ENCODE peak calls at places on chromosomes 16 and 17, in six cellular contexts. W, L, K, N, D and F are unnamed samples.

GRCh38 chr17:19724501-19725420 is 8.4 kb upstream of the SLC47A2 start:
- DNase-seq in W (peak), L (peak), K (peak), N (no peak), D (no peak), F (peak)

GRCh38 chr17:42980766-42981397 is 517 bp downstream of the RUNDC1 start:
- DNase-seq in W (peak), L (peak), K (peak), N (peak), D (peak), F (no peak)

GRCh38 chr17:44417553-44417952 is 28.1 kb upstream of the ITGA2B start:
- DNase-seq in W (no peak), L (no peak), K (no peak), N (peak), D (no peak), F (no peak)

GRCh38 chr16:22789281-22789945 is 24.5 kb upstream of the HS3ST2 start:
- DNase-seq in W (no peak), L (no peak), K (no peak), N (no peak), D (no peak), F (no peak)

GRCh38 chr17:38507436-38507835 is 79.2 kb downstream of the ARHGAP23 start:
- DNase-seq in W (no peak), L (no peak), K (no peak), N (peak), D (no peak), F (no peak)

GRCh38 chr17:300881-301280 is 51.7 kb downstream of the RPH3AL start:
- DNase-seq in W (no peak), L (no peak), K (peak), N (no peak), D (no peak), F (no peak)

GRCh38 chr17:79485991-79486390 is 124.9 kb downstream of the RBFOX3 start:
- DNase-seq in W (no peak), L (no peak), K (no peak), N (no peak), D (no peak), F (no peak)

GRCh38 chr16:27495191-27495590 is 54.5 kb downstream of the GTF3C1 start:
- DNase-seq in W (no peak), L (no peak), K (no peak), N (peak), D (no peak), F (no peak)

GRCh38 chr17:76366247-76366646 is 12.5 kb upstream of the PRPSAP1 start:
- DNase-seq in W (no peak), L (no peak), K (no peak), N (no peak), D (no peak), F (no peak)

GRCh38 chr16:76955629-76956028 is 235.4 kb upstream of the MON1B start:
- DNase-seq in W (no peak), L (no peak), K (no peak), N (peak), D (no peak), F (no peak)

GRCh38 chr16:794853-795466 is 5.6 kb downstream of the GNG13 start:
- DNase-seq in W (no peak), L (no peak), K (no peak), N (no peak), D (no peak), F (no peak)
- TF ChIP-seq CTCF in W (no peak), L (no peak), K (no peak), N (no peak), D (no peak), F (no peak)

GRCh38 chr17:77373298-77374169 is 232.8 kb downstream of the SEC14L1 start:
- DNase-seq in W (no peak), L (no peak), K (peak), N (no peak), D (peak), F (peak)

GRCh38 chr17:77375526-77375916 is 234.8 kb downstream of the SEC14L1 start:
- DNase-seq in W (no peak), L (no peak), K (no peak), N (no peak), D (no peak), F (no peak)

GRCh38 chr17:77375108-77375507 is 234.3 kb downstream of the SEC14L1 start:
- DNase-seq in W (peak), L (no peak), K (no peak), N (no peak), D (no peak), F (no peak)

GRCh38 chr17:77372444-77373297 is 231.9 kb downstream of the SEC14L1 start:
- DNase-seq in W (peak), L (peak), K (peak), N (peak), D (peak), F (peak)

GRCh38 chr17:77374170-77374936 is 233.6 kb downstream of the SEC14L1 start:
- DNase-seq in W (peak), L (peak), K (peak), N (peak), D (peak), F (peak)
- TF ChIP-seq CTCF in W (peak), L (no peak), K (peak), N (peak), D (no peak), F (no peak)

GRCh38 chr17:2511462-2512369 is at the start of gene METTL16:
- DNase-seq in W (peak), L (peak), K (peak), N (peak), D (peak), F (peak)
- TF ChIP-seq CTCF in W (no peak), L (no peak), K (no peak), N (no peak), D (no peak), F (no peak)

DNA sequence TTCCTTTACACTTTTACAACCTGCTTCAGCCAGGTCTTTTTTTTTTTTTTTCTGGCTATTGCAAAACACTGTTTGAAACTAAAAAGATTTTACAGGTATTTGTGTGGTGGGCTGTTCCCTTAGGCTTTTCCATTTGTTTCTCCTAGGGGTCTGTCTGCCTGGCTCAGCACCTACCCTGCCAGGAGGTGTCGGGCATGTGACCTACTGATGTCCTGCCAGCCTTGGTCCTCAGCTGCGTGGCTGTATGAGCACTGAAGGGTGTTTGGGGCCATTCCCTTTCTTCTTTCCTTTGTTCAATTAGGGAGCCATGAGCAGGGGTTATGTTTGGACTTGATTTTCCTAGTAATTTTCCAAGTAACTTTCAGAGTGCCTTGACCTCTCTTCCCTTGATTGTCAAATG is 269.2 kb upstream of the SALL1 start:
- DNase-seq in W (no peak), L (no peak), K (no peak), N (no peak), D (no peak), F (no peak)
- TF ChIP-seq CTCF in W (no peak), L (no peak), K (no peak), N (no peak), D (no peak), F (no peak)

GRCh38 chr16:23877107-23878070 is 41.6 kb downstream of the PRKCB start:
- DNase-seq in W (no peak), L (no peak), K (no peak), N (no peak), D (no peak), F (no peak)
- TF ChIP-seq CTCF in W (no peak), L (no peak), K (no peak), N (no peak), D (no peak), F (no peak)

GRCh38 chr17:29178750-29179231 is 1.4 kb downstream of the MYO18A start:
- DNase-seq in W (peak), L (no peak), K (no peak), N (no peak), D (no peak), F (no peak)

GRCh38 chr17:29180051-29180787 is at the start of gene MYO18A:
- DNase-seq in W (peak), L (peak), K (peak), N (peak), D (peak), F (peak)

GRCh38 chr17:29179232-29180036 is 764 bp downstream of the MYO18A start:
- DNase-seq in W (peak), L (no peak), K (no peak), N (no peak), D (peak), F (no peak)

GRCh38 chr17:29181226-29181625 is 1.0 kb upstream of the MYO18A start:
- DNase-seq in W (no peak), L (no peak), K (no peak), N (no peak), D (no peak), F (no peak)

GRCh38 chr17:29180788-29181160 is 576 bp upstream of the MYO18A start:
- DNase-seq in W (no peak), L (no peak), K (no peak), N (no peak), D (no peak), F (no peak)
- TF ChIP-seq CTCF in W (no peak), L (no peak), K (no peak), N (no peak), D (no peak), F (no peak)

GRCh38 chr16:50386139-50386538 is 17.4 kb upstream of the BRD7 start:
- DNase-seq in W (no peak), L (no peak), K (no peak), N (peak), D (no peak), F (no peak)

GRCh38 chr16:50384500-50385122 is 15.8 kb upstream of the BRD7 start:
- DNase-seq in W (no peak), L (no peak), K (no peak), N (no peak), D (no peak), F (no peak)

GRCh38 chr16:50376997-50377396 is 8.2 kb upstream of the BRD7 start:
- DNase-seq in W (no peak), L (no peak), K (no peak), N (no peak), D (no peak), F (no peak)

GRCh38 chr16:50378417-50378816 is 9.6 kb upstream of the BRD7 start:
- DNase-seq in W (no peak), L (no peak), K (no peak), N (no peak), D (no peak), F (no peak)

DNA sequence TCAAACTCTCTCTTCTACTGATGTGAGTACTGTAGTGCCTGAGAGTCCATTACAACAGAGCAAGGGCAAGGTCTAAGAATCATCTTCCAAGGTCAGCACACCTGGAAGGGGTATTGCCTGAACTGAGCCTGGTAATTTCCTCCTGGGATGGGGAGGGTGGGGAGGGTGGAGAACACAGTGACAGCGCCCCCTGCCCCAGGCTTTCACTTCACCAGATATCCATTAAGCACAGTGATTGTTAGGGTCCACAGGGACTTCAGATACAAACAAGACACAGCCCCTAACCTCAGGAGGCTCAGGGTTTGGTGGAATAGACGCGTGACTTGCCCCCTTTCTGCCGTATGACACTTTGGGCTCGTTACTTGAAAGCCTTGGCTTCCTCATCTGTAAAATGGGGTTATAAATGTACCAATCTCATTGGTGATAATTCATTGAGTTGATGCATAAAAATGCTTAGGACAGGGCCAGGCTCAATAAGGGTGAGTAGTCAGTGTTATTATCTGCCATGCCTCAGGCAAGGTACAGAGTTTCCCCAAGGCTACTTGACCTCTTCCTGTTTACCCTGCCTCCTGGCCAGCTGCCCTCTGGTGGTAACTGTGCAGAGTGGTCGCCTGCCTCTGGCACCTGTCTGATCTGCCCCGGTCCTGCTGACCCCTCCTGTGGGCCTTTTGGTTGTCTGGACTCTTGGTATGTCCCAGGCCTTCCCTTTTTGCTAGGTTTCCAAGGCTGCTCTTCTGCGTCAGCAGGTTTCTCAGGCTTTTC is 13.1 kb upstream of the BRD7 start:
- DNase-seq in W (no peak), L (no peak), K (no peak), N (no peak), D (no peak), F (no peak)
- TF ChIP-seq CTCF in W (no peak), L (no peak), K (no peak), N (peak), D (no peak), F (no peak)